ENCODE peak calls at places on chromosomes 6 and 20, in four cellular contexts. S is HepG2, W is K562, I is SK-N-SH. Q is an unnamed sample.

GRCh38 chr20:13778827-13779226 is 5.9 kb downstream of the ESF1 start:
- DNase-seq in W (no peak), I (no peak), S (no peak), Q (no peak)

GRCh38 chr20:4130404-4131189 is 115.2 kb upstream of the RNF24 start:
- DNase-seq in I (no peak), S (no peak), W (peak), Q (no peak)

GRCh38 chr20:17958326-17959256 is 10.0 kb downstream of the SNX5 start:
- DNase-seq in S (peak), W (peak), I (no peak), Q (no peak)

GRCh38 chr6:28638915-28639314 is 113.2 kb downstream of the GPX5 start:
- DNase-seq in I (no peak), W (no peak), S (no peak), Q (no peak)

GRCh38 chr20:39775110-39775509 is 813.0 kb downstream of the DHX35 start:
- DNase-seq in I (no peak), S (no peak), W (no peak), Q (no peak)

GRCh38 chr6:125662301-125662700 is 87.1 kb upstream of the HEY2 start:
- DNase-seq in I (no peak), W (no peak), S (no peak), Q (no peak)

GRCh38 chr20:19813839-19814238 is 55.8 kb downstream of the RIN2 start:
- DNase-seq in S (no peak), I (no peak), W (no peak), Q (no peak)

GRCh38 chr6:162708971-162709370 is 18.6 kb downstream of the PRKN start:
- DNase-seq in W (no peak), I (no peak), S (no peak), Q (no peak)

GRCh38 chr20:8782804-8783203 is 286.1 kb upstream of the PLCB4 start:
- DNase-seq in I (no peak), S (no peak), W (no peak), Q (no peak)

GRCh38 chr20:63966172-63966943 is 3.4 kb downstream of the ZNF512B start:
- DNase-seq in S (no peak), I (no peak), W (no peak), Q (no peak)

GRCh38 chr6:162124710-162125435 is 602.7 kb downstream of the PRKN start:
- DNase-seq in W (no peak), I (no peak), S (no peak), Q (no peak)

GRCh38 chr20:48307277-48307676 is 520.5 kb downstream of the PREX1 start:
- DNase-seq in I (no peak), W (no peak), S (no peak), Q (no peak)

GRCh38 chr6:1901556-1901955 is 291.8 kb downstream of the FOXC1 start:
- DNase-seq in I (no peak), W (peak), S (peak), Q (no peak)

GRCh38 chr6:98977606-98978292 is 30.0 kb upstream of the FBXL4 start:
- DNase-seq in I (no peak), S (no peak), W (no peak), Q (no peak)

GRCh38 chr6:28922004-28922840 is 1.6 kb downstream of the TRIM27 start:
- DNase-seq in I (no peak), W (peak), S (peak), Q (no peak)

GRCh38 chr6:79750806-79751205 is 119.7 kb downstream of the SH3BGRL2 start:
- DNase-seq in I (no peak), W (no peak), S (no peak), Q (no peak)

GRCh38 chr6:143098054-143098673 is 37.5 kb downstream of the AIG1 start:
- DNase-seq in W (peak), S (no peak), I (no peak), Q (peak)

GRCh38 chr20:62211216-62211615 is 8.9 kb downstream of the HRH3 start:
- DNase-seq in W (no peak), I (no peak), S (no peak), Q (no peak)
- TF ChIP-seq NFIC in W (no peak), I (no peak), S (no peak), Q (no peak)

DNA sequence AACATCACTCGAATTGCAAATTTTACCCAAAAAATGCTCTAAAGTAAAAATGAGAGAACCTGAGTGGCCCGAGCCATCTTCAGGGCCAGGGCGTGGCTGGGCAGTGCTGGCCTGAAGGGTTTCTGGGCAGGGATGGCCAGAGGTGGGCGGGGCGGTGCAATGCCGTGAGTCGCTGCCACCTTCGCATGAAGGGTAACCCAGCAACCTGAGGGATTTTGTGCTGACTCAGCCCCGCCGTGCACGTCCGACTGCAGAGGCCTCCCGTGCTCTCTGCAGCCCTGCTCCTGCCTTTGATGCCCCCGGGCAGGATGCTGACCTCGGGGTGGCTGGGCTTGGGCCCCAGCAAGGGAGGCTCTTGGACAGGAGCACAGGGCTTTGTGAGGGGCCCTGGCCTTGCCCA is 81.6 kb upstream of the GATA5 start:
- DNase-seq in I (no peak), S (no peak), W (no peak), Q (no peak)
- TF ChIP-seq TAF1 in I (no peak), S (no peak), W (no peak), Q (no peak)

DNA sequence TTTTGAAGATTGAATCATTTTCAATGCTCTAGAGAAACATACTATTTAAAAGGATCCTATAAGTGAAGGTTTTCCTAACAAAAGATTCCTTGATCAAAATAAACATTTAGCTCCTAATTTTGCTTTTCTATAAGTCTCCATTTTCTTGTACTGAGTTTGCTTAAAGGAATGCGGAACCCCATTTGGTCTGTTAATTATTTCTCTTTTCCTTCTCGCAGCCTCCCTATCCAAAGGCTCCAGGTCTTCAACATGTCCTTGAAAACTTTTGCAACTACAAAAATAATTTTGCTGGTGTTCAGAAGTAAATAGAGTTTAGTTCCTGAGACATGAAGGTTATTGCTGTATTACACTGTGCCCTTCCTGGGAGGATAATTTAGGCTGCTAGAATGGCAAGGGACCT is 8.3 kb upstream of the NPEPL1 start:
- DNase-seq in I (no peak), W (no peak), S (no peak), Q (no peak)
- TF ChIP-seq NFIC in I (no peak), W (no peak), S (no peak), Q (no peak)

DNA sequence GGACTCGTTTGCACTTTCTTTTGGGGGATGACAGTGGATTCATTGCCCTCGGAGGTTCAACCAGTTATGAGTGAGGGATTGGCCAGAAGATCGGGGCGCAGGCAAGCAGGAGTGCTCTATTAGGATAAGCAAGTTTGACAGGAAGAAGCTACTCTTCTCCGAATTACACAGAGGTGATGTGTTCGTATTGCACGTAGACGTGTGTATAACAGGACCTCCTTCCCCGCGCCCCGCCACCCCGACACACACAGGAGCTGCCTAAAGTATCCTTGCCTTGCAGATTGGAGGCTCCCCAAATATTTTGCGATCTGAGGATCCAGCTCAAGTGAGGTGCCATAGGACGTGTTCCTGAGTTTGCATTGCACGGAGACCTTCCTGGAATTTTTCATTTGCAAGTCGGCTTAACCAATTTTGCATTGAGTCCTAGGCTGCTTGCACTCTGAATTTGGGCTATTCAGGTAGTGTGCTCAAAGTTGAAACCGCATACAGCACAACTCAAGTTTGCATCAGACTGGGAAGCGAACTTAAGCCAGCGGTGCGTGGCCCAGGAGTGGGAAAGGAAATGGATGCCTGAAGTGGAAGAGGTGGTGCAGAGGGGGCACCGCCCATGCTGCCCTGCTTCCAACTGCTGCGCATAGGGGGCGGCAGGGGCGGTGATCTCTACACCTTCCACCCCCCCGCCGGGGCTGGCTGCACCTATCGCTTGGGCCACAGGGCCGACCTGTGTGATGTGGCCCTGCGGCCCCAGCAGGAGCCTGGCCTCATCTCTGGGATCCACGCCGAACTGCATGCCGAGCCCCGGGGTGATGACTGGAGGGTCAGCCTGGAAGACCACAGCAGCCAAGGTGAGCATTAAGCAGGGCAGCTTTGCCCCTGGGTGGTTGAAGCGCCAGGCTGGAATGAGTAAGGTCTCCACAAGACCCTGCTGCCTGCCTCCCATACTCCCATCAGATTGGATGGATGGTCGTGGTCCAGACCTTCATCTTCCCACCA is 770 bp downstream of the TCF19 start:
- DNase-seq in W (peak), I (peak), S (peak), Q (no peak)
- TF ChIP-seq TAF1 in W (no peak), I (no peak), S (peak), Q (peak)